ENCODE peak calls at places on chromosomes 2 and 18, in four cellular contexts. U is ovary, B is fibroblast of pulmonary artery, M is A549. A is an unnamed sample.

GRCh38 chr2:17899871-17900270 is 21.4 kb downstream of the KCNS3 start:
- DNase-seq in U (no peak), B (no peak), M (no peak), A (no peak)

GRCh38 chr2:10552871-10553245 is 104.7 kb upstream of the ODC1 start:
- DNase-seq in U (no peak), B (no peak), M (no peak), A (no peak)

GRCh38 chr2:32553829-32554432 is 73.9 kb upstream of the TTC27 start:
- DNase-seq in U (no peak), B (peak), M (peak), A (peak)

GRCh38 chr2:28287261-28287915 is 105.3 kb upstream of the FOSL2 start:
- DNase-seq in U (no peak), B (no peak), M (no peak), A (no peak)

GRCh38 chr2:238585836-238586821 is 159.4 kb downstream of the ASB1 start:
- DNase-seq in U (no peak), B (no peak), M (no peak), A (peak)

GRCh38 chr2:17538844-17539554 is 1.5 kb upstream of the VSNL1 start:
- DNase-seq in U (peak), B (peak), M (no peak), A (no peak)

GRCh38 chr18:79887181-79888000 is 64.1 kb downstream of the SLC66A2 start:
- DNase-seq in U (peak), B (no peak), M (no peak), A (no peak)

GRCh38 chr2:64737547-64737946 is 83.8 kb upstream of the SERTAD2 start:
- DNase-seq in U (no peak), B (no peak), M (no peak), A (no peak)

GRCh38 chr2:121140734-121141133 is 144.3 kb downstream of the TFCP2L1 start:
- DNase-seq in U (no peak), B (no peak), M (no peak), A (no peak)

GRCh38 chr2:175181877-175182308 is 383 bp upstream of the ATP5MC3 start:
- DNase-seq in U (no peak), B (no peak), M (peak), A (no peak)

GRCh38 chr2:127421871-127422618 is 3.8 kb downstream of the PROC start:
- DNase-seq in U (no peak), B (no peak), M (no peak), A (no peak)

GRCh38 chr18:31040982-31041345 is 1.6 kb downstream of the DSC3 start:
- DNase-seq in U (no peak), B (peak), M (no peak), A (no peak)

GRCh38 chr18:31043709-31044108 is 1.2 kb upstream of the DSC3 start:
- DNase-seq in U (no peak), B (no peak), M (no peak), A (no peak)

GRCh38 chr18:31042391-31043181 is at the start of gene DSC3:
- DNase-seq in U (no peak), B (peak), M (peak), A (no peak)

GRCh38 chr18:31041346-31042067 is 1.0 kb downstream of the DSC3 start:
- DNase-seq in U (no peak), B (peak), M (no peak), A (no peak)

GRCh38 chr18:31042068-31042390 is 513 bp downstream of the DSC3 start:
- DNase-seq in U (no peak), B (no peak), M (no peak), A (no peak)
- H3K4me3 ChIP-seq in U (no peak), B (peak), M (peak), A (peak)

GRCh38 chr2:55620123-55620779 is 2.8 kb upstream of the PPP4R3B start:
- DNase-seq in U (no peak), B (peak), M (no peak), A (no peak)
- TF ChIP-seq CTCF in U (no peak), B (peak), M (peak), A (peak)

DNA sequence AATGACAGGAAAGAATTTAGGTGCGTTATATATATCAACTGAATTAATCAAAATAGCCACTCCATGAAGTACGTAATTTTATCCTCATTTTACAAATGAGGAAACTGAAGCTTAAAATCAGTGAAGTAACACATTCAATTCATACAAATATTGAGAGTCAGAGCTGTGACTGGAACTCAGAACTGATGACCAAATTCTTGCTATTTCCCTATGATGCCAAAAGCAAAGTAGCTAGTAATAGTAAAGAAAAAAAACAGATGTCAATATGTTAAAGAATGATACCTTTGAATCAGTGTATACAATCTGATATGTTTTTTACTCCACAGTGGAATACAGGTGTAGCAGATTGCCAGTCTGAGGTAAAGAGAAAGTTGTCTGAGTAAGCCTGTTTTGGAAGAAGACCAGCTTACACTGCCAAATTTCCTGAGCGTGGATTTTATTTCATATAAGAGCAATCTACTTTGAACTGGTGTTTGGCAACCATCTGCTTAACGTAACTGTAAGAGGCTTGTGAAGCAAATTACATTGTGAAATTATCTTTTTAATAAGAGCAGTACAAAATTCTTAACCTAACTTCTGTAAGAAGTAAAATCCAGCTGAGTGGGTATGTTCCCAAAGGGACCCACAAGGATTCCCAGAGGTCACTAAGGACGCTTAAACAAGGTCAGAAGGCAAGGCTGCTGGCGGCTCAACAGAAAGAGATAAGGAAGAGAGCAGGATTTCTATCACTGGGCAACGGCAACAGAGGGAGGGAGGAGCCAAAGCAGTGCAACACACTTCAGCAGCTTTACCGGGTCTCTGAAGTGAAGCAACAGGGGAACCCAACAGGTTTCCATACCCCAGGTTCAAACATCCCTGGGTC is 85.6 kb downstream of the IKZF2 start:
- DNase-seq in U (peak), B (peak), M (no peak), A (peak)
- H3K4me3 ChIP-seq in U (no peak), B (peak), M (no peak), A (no peak)

GRCh38 chr18:49894827-49895226 is 81.5 kb upstream of the ACAA2 start:
- DNase-seq in U (no peak), B (no peak), M (no peak), A (no peak)

GRCh38 chr18:49901862-49902340 is 88.6 kb upstream of the ACAA2 start:
- DNase-seq in U (no peak), B (no peak), M (no peak), A (no peak)

GRCh38 chr18:49904871-49905555 is 91.7 kb upstream of the ACAA2 start:
- DNase-seq in U (no peak), B (no peak), M (no peak), A (no peak)

GRCh38 chr18:49898421-49898820 is 85.1 kb upstream of the ACAA2 start:
- DNase-seq in U (peak), B (peak), M (peak), A (peak)

DNA sequence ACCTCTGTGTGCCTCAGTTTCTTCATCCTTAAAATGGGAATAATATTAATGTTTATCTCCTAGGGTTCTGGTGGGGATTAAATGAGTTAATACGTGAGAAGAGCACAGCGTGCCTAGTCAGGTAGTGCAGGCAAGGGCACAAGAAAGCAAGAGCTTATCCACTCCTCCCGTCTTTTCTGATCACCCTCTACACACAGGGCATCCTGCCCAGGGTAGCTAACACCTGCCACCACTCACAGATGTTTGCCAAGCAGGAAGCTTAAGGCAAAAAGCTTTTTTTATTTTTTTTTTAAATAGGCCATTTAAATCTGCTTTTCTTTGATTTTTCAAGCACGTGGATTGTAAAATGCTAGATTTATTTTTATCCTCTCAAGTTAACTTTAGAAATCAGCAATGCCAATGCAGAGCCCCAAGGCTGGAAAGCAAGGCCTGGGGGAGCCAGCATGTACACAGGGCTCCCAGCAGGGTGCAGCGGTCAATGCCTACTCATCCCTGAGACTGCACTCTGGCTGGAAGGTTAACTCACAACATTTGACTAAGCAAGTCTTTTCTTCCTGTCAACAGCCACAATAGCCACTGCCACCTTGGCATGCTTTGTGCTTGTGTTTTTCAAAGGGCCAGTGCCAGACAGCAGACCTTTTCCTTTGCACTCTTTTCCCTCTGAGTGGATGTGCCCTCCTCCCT is 86.5 kb upstream of the ACAA2 start:
- DNase-seq in U (no peak), B (no peak), M (no peak), A (no peak)
- TF ChIP-seq CTCF in U (no peak), B (no peak), M (no peak), A (no peak)

GRCh38 chr2:31256611-31257382 is 22.8 kb downstream of the EHD3 start:
- DNase-seq in U (no peak), B (no peak), M (no peak), A (no peak)
- H3K4me3 ChIP-seq in U (no peak), B (no peak), M (no peak), A (no peak)

DNA sequence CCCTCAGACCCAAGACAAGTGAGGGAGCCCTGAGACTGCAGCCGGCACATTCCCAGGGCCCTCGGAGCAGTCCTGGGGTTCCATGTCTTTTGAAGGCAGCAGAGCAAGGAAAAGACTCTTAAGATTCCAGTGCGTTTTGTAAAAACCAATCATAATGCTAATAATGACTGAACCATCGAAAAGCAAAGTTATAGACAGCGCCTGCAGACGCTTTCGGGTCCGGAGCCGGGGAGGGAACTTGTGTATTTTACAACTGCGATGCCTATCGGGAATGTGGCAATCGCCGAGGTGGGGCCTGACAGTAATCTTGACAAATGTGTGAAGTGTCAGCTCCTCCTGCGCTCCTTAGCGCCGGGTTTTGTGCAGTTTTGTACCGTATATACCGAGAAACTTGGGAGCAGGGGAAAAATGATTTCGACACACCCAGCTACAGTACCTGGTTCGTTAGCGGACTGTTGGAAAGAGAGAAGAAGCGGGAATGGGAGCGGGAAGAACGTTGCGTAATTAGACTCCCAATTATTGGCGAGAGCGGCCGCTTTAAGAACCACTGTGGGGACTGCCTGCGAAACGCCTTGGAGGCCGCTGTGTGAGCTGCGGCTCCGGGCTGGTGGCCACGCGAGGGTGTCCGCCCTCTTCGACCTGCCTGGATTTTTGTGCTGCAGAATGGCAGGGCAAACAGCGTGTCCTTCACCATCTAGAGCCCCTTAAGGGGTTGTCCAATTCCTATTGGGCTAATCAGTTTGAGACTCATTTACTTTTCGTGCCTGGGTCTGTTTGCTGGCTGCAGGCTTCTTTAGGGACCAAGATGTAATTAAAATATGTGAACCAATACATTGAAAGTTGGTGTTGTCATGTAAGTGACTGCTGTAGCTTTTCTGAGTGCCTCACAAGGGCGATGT is 2.4 kb downstream of the EPAS1 start:
- DNase-seq in U (peak), B (peak), M (peak), A (no peak)
- TF ChIP-seq CTCF in U (no peak), B (no peak), M (peak), A (no peak)

GRCh38 chr2:25275575-25275965 is 66.2 kb downstream of the DNMT3A start:
- DNase-seq in U (no peak), B (no peak), M (no peak), A (no peak)

GRCh38 chr2:25281581-25281980 is 60.1 kb downstream of the DNMT3A start:
- DNase-seq in U (no peak), B (no peak), M (no peak), A (peak)

GRCh38 chr2:25280066-25280687 is 61.5 kb downstream of the DNMT3A start:
- DNase-seq in U (no peak), B (no peak), M (no peak), A (no peak)

GRCh38 chr2:25276569-25277465 is 64.9 kb downstream of the DNMT3A start:
- DNase-seq in U (peak), B (no peak), M (peak), A (no peak)

GRCh38 chr2:25279091-25279651 is 62.6 kb downstream of the DNMT3A start:
- DNase-seq in U (peak), B (peak), M (no peak), A (no peak)
- H3K4me3 ChIP-seq in U (no peak), B (no peak), M (no peak), A (no peak)

DNA sequence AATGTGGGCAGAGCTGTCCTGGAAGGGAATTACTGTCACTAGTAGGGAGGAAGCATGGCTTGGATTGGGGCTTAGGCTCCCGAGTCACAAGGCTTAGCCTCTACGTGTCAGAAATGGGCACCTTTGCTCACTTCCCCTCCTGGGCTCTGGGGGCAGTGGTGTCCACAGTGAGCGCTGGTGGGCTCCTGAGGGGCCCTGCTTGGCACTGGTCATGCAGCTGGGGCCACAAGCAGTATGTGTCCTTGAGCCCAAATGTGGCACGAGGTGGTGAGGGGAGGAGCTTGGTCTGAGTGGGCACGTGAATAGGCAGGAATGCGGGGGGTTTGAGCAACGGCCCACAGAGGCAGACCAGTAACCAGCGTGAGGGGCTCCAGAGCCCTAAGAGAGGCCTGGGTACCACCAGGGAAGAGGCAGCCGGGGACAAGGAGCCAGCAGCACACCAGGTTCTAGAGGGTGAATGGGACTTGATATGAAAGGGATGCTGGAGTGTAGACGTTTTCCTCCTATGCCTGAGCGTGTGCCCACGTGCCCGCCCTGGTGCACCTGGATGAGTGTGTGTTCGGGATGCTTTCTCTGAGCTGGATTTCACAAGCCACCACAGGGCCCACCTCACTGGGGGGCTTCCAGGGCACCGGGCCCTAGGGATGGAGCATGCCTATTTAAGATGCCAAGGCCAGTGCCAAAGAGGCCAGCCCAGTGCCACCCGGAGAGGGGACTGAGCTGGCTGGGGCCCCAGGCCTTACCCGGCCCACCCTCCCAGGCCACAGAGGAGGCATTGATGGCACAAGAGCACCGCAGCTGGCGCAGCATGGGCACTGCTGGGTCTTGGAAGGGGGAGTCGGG is 22.8 kb upstream of the PTMA start:
- DNase-seq in U (no peak), B (no peak), M (no peak), A (no peak)
- TF ChIP-seq CTCF in U (no peak), B (peak), M (peak), A (peak)

A was measured in astrocyte of the cerebellum.